ENCODE peak calls at places on chromosomes 1 and 21, in five cellular contexts. T is left lung, Q is fibroblast of mammary gland, A is pancreas, O is H1. K is an unnamed sample.

GRCh38 chr1:89644119-89644814 is 11.3 kb downstream of the LRRC8C start:
- DNase-seq in T (no peak), A (no peak), Q (no peak), O (no peak), K (no peak)

GRCh38 chr1:54950361-54951163 is 29.9 kb upstream of the TMEM61 start:
- DNase-seq in A (peak; percentile 38), T (peak; percentile 75), Q (peak; percentile 90), O (peak; percentile 50), K (peak; percentile 38)

GRCh38 chr1:6899621-6900020 is 114.4 kb downstream of the CAMTA1 start:
- DNase-seq in Q (no peak), O (no peak), T (no peak), A (no peak), K (no peak)

GRCh38 chr1:9235123-9235513 is 544 bp downstream of the H6PD start:
- DNase-seq in T (no peak), O (no peak), A (peak; percentile 41), Q (peak; percentile 72), K (no peak)

GRCh38 chr1:116418091-116418830 is 45.2 kb downstream of the ATP1A1 start:
- DNase-seq in A (peak; percentile 77), O (peak; percentile 53), Q (peak; percentile 72), T (peak; percentile 94), K (peak; percentile 82)

GRCh38 chr1:160459687-160460086 is 59.3 kb downstream of the VANGL2 start:
- DNase-seq in T (no peak), O (no peak), A (no peak), Q (no peak), K (no peak)

GRCh38 chr1:211685823-211686222 is 10.4 kb upstream of the NEK2 start:
- DNase-seq in Q (no peak), T (no peak), O (no peak), A (no peak), K (no peak)

GRCh38 chr1:230501242-230501641 is 75.1 kb upstream of the PGBD5 start:
- DNase-seq in T (no peak), Q (no peak), A (no peak), O (no peak), K (no peak)

GRCh38 chr1:161131721-161132409 is 602 bp downstream of the DEDD start:
- DNase-seq in Q (peak; percentile 29), A (no peak), O (no peak), T (no peak), K (peak; percentile 25)

GRCh38 chr1:30743584-30744059 is 14.0 kb downstream of the LAPTM5 start:
- DNase-seq in Q (no peak), T (no peak), A (no peak), O (no peak), K (peak; percentile 47)

GRCh38 chr1:20405893-20406604 is 80.0 kb downstream of the CAMK2N1 start:
- DNase-seq in A (no peak), T (no peak), O (no peak), Q (peak; percentile 97), K (no peak)

GRCh38 chr1:163406787-163407186 is 85.0 kb downstream of the NUF2 start:
- DNase-seq in T (no peak), Q (no peak), A (no peak), O (no peak), K (no peak)

GRCh38 chr1:3453891-3454810 is at the start of gene ARHGEF16:
- DNase-seq in O (peak; percentile 49), T (peak; percentile 93), Q (peak; percentile 12), A (peak; percentile 88), K (no peak)

GRCh38 chr1:40360631-40361030 is 12.9 kb upstream of the SMAP2 start:
- DNase-seq in O (no peak), Q (no peak), T (no peak), A (no peak), K (no peak)

GRCh38 chr1:227947678-227948492 is at the start of gene WNT9A:
- DNase-seq in A (peak; percentile 41), O (no peak), T (peak; percentile 83), Q (peak; percentile 45), K (no peak)

GRCh38 chr1:228464487-228464983 is 22.6 kb upstream of the RNF187 start:
- DNase-seq in T (no peak), A (no peak), O (no peak), Q (peak; percentile 76), K (peak; percentile 71)

GRCh38 chr21:38223893-38224540 is 32.8 kb upstream of the KCNJ15 start:
- DNase-seq in O (no peak), T (no peak), A (no peak), Q (peak; percentile 70), K (no peak)

GRCh38 chr1:172777767-172778166 is 118.9 kb downstream of the FASLG start:
- DNase-seq in O (no peak), Q (no peak), A (no peak), T (no peak), K (no peak)

DNA sequence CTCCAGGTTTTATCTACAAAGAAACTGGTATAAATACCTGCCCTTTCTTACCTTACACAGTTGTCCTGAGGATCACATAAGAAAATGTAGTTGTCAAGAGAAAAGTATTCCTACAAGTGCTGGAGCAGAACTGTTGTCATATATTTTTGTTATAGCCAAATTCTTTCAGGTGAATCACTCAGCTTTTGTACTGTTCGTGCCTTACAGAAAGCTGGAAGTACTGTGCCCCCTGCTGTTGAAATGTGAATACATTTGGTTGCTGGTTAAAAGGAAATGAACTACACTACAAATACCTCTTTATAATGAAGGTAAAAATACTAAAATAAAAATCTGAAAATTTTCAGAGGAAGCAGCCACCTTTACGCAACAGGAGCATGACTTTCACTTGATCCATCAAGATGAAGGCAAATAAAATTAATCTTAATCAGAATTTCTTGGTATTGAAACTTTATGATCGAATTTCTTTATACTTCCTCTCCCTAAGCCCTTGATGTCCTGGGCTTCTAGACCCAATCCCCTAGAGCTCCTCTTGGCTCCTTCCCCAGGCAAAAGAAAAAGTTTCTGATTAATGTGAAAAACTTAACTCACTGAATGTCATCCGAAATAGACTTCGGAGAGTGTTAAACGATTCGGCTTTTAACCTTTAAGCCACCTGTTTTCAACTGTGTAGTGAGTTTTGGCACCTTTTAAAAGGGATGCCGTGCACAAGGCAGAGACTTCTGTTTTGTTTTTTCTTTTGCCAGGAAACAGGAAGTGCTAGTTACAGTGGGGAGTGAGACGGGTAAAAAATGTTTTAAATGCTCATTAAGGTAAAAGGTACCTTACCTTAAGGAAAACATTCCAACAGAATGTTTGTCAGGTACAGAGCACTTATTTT is 12.5 kb downstream of the CHML start:
- DNase-seq in O (no peak), Q (peak; percentile 86), T (no peak), A (no peak), K (no peak)
- TF ChIP-seq CTCF in O (peak; percentile 41), Q (peak; percentile 69), T (no peak), A (peak; percentile 35), K (peak; percentile 63)

DNA sequence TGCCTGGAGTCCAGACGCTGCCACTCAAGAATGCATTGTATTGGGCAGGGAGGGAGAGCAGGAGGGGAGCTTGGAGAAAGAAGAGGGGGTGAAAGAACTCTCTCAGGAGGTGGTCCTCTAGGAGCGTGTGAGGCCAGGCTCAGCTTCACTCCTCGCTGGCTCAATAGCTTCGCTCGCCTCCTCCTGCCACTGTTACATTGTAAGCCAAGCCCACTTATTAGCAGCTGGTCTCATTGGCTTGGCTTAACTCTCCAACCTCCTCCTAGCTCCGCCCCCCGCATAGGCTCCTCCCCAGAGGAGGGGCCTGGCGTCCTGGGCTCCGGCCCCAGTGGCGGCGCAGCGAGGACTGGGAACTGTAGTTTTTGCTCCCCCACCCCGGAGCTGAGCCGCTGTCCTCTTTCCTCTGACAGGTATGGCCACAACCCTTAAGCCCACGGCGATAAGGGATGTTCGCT is at the start of gene KCNN3:
- DNase-seq in T (peak; percentile 96), A (peak; percentile 92), O (peak; percentile 84), Q (peak; percentile 82), K (peak; percentile 72)
- TF ChIP-seq CTCF in T (no peak), A (no peak), O (no peak), Q (no peak), K (no peak)

DNA sequence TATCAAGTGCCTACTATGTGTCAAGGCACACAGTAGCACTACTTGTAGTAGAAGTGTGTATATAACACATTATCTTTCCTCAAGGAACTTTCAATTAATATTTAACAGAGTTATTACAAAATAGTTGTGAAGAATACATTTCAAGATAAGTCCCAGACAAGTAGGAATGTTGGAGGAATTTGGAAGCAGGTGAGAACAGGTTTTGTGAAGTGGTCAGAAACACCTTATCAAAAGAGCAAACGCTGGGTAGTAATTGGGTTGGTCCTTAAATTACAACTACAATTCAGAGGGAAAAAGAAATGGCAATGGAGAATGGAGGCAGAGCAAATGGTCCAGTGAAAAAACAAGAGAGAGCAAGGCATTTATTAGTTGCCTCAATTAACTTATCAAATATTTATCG is 218.8 kb downstream of the ADGRL2 start:
- DNase-seq in Q (no peak), T (no peak), O (no peak), A (no peak), K (no peak)
- TF ChIP-seq CTCF in Q (no peak), T (no peak), O (no peak), A (no peak), K (no peak)

GRCh38 chr1:1435094-1435903 is at the start of gene VWA1:
- DNase-seq in Q (peak; percentile 45), T (peak; percentile 91), A (peak; percentile 71), O (no peak), K (peak; percentile 51)

GRCh38 chr1:1434812-1435093 is 737 bp upstream of the VWA1 start:
- DNase-seq in T (peak; percentile 12), Q (no peak), O (no peak), A (no peak), K (no peak)

GRCh38 chr1:1433804-1434130 is 1.7 kb upstream of the VWA1 start:
- DNase-seq in T (peak; percentile 82), O (no peak), A (peak; percentile 49), Q (peak; percentile 18), K (no peak)

GRCh38 chr1:1432951-1433803 is 2.3 kb upstream of the VWA1 start:
- DNase-seq in T (peak; percentile 94), Q (no peak), O (no peak), A (peak; percentile 93), K (no peak)

GRCh38 chr1:1434131-1434811 is 1.2 kb upstream of the VWA1 start:
- DNase-seq in T (peak; percentile 87), A (peak; percentile 70), Q (no peak), O (no peak), K (no peak)
- TF ChIP-seq CTCF in T (no peak), A (no peak), Q (no peak), O (no peak), K (no peak)

GRCh38 chr1:37704966-37705365 is 12.7 kb downstream of the CDCA8 start:
- DNase-seq in O (no peak), T (no peak), A (no peak), Q (peak; percentile 39), K (no peak)
- TF ChIP-seq CTCF in O (no peak), T (no peak), A (no peak), Q (no peak), K (no peak)

DNA sequence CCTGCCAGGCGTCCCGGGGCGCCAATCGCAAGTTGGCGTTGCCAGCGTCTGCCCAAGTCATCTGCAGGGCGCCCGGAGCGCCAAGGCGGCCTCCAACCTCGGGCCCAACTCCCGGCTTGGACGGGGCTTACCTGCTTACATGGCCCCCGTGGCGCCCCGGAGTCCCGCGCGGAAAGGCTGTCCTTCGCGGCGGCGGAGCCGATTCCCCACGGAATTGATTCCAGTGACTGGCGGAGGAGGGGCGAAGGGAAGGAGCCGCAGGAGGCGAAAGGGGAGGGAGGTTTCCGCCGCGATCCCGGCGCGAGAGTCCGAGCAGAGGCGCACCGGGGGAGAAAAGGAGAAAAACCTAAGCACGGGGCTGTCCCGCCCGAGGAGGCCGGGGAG is 358 bp downstream of the PTPN14 start:
- DNase-seq in Q (no peak), A (peak; percentile 47), O (no peak), T (peak; percentile 82), K (no peak)
- TF ChIP-seq CTCF in Q (no peak), A (no peak), O (no peak), T (no peak), K (no peak)

GRCh38 chr1:193059282-193060225 is at the start of the genes RO60 and UCHL5:
- DNase-seq in Q (peak; percentile 98), T (peak; percentile 98), A (peak; percentile 97), O (peak; percentile 93), K (peak; percentile 87)
- TF ChIP-seq CTCF in Q (no peak), T (no peak), A (no peak), O (no peak), K (no peak)